ENCODE peak calls at places on chromosomes 4 and X, in six cellular contexts. D, N, F, Y, H and Z are unnamed samples.

GRCh38 chrX:154714925-154715324 is 36.0 kb downstream of the GAB3 start:
- DNase-seq in D (no peak), N (no peak), F (no peak), Y (peak), H (peak), Z (no peak)

GRCh38 chrX:102985182-102985581 is 48.1 kb downstream of the RAB40AL start:
- DNase-seq in D (no peak), N (no peak), F (no peak), Y (no peak), H (peak), Z (no peak)

GRCh38 chrX:103845165-103845653 is 13.2 kb upstream of the RAB9B start:
- DNase-seq in D (peak), N (peak), F (no peak), Y (peak), H (peak), Z (peak)

GRCh38 chrX:132023896-132024386 is 839 bp downstream of the STK26 start:
- DNase-seq in D (no peak), N (peak), F (no peak), Y (no peak), H (no peak), Z (no peak)

GRCh38 chr4:10201356-10202223 is 85.0 kb upstream of the WDR1 start:
- DNase-seq in D (no peak), N (no peak), F (no peak), Y (no peak), H (no peak), Z (no peak)

GRCh38 chr4:89055157-89056080 is 1.6 kb downstream of the FAM13A start:
- DNase-seq in D (no peak), N (no peak), F (no peak), Y (no peak), H (no peak), Z (no peak)

GRCh38 chrX:39242187-39242586 is 440.9 kb downstream of the MID1IP1 start:
- DNase-seq in D (peak), N (no peak), F (no peak), Y (peak), H (peak), Z (no peak)

GRCh38 chrX:134734343-134735001 is 76.2 kb upstream of the PLAC1 start:
- DNase-seq in D (peak), N (peak), F (no peak), Y (no peak), H (peak), Z (no peak)

GRCh38 chr4:76426272-76426671 is 5.3 kb upstream of the CCDC158 start:
- DNase-seq in D (no peak), N (no peak), F (no peak), Y (no peak), H (peak), Z (no peak)

GRCh38 chrX:42276982-42277690 is 353.8 kb upstream of the CASK start:
- DNase-seq in D (no peak), N (no peak), F (no peak), Y (peak), H (no peak), Z (no peak)

GRCh38 chr4:6938237-6938636 is 28.6 kb downstream of the TBC1D14 start:
- DNase-seq in D (no peak), N (no peak), F (no peak), Y (no peak), H (no peak), Z (no peak)

GRCh38 chr4:107760281-107760947 is 40.4 kb upstream of the PAPSS1 start:
- DNase-seq in D (no peak), N (no peak), F (no peak), Y (peak), H (peak), Z (no peak)

GRCh38 chr4:20512053-20512810 is 188.0 kb upstream of the PACRGL start:
- DNase-seq in D (no peak), N (no peak), F (no peak), Y (no peak), H (peak), Z (no peak)

GRCh38 chr4:162163892-162164759 is at the start of gene FSTL5:
- DNase-seq in D (peak), N (no peak), F (no peak), Y (peak), H (peak), Z (peak)
- TF ChIP-seq CTCF in D (no peak), N (no peak), F (no peak), Y (no peak), H (no peak), Z (no peak)

GRCh38 chrX:71617742-71618141 is 569 bp downstream of the CXCR3 start:
- DNase-seq in D (no peak), N (no peak), F (no peak), Y (no peak), H (no peak), Z (no peak)
- H3K4me3 ChIP-seq in D (no peak), N (no peak), F (peak), Y (no peak), H (no peak), Z (no peak)

DNA sequence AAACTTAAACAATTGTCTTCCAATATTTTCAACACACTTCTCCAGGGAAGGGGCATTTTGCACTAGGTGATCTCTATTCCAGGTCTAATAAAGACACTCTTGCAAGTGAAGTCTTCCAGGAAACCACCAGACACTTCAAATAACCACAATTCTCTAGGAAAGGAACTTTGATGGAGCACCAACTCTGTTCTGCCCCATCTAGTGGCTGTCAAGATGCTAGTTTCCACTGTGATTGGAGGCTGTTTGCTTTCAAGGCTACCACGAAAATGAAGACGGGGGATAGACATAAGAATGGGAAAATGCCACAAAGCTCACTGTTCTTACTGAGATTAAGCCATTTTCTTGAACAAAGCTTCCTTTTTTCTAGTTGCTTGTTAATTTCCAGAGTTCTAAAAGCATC is 100.6 kb upstream of the F9 start:
- DNase-seq in D (peak), N (no peak), F (no peak), Y (peak), H (no peak), Z (no peak)
- TF ChIP-seq CTCF in D (peak), N (no peak), F (no peak), Y (peak), H (no peak), Z (no peak)

GRCh38 chr4:86451560-86452322 is 91.9 kb upstream of the MAPK10 start:
- DNase-seq in D (no peak), N (no peak), F (no peak), Y (no peak), H (peak), Z (no peak)
- H3K4me3 ChIP-seq in D (no peak), N (peak), F (no peak), Y (no peak), H (no peak), Z (peak)

GRCh38 chr4:112859456-112860184 is 189.8 kb upstream of the ANK2 start:
- DNase-seq in D (no peak), N (no peak), F (no peak), Y (no peak), H (no peak), Z (no peak)

GRCh38 chr4:112862318-112862674 is 187.2 kb upstream of the ANK2 start:
- DNase-seq in D (no peak), N (no peak), F (no peak), Y (no peak), H (no peak), Z (no peak)

GRCh38 chr4:112861378-112862317 is 187.8 kb upstream of the ANK2 start:
- DNase-seq in D (no peak), N (no peak), F (no peak), Y (no peak), H (no peak), Z (no peak)

GRCh38 chr4:112858751-112859150 is 190.7 kb upstream of the ANK2 start:
- DNase-seq in D (no peak), N (no peak), F (no peak), Y (no peak), H (no peak), Z (no peak)

GRCh38 chr4:112860731-112861377 is 188.6 kb upstream of the ANK2 start:
- DNase-seq in D (no peak), N (no peak), F (no peak), Y (no peak), H (no peak), Z (no peak)
- TF ChIP-seq CTCF in D (no peak), N (no peak), F (no peak), Y (no peak), H (no peak), Z (no peak)

DNA sequence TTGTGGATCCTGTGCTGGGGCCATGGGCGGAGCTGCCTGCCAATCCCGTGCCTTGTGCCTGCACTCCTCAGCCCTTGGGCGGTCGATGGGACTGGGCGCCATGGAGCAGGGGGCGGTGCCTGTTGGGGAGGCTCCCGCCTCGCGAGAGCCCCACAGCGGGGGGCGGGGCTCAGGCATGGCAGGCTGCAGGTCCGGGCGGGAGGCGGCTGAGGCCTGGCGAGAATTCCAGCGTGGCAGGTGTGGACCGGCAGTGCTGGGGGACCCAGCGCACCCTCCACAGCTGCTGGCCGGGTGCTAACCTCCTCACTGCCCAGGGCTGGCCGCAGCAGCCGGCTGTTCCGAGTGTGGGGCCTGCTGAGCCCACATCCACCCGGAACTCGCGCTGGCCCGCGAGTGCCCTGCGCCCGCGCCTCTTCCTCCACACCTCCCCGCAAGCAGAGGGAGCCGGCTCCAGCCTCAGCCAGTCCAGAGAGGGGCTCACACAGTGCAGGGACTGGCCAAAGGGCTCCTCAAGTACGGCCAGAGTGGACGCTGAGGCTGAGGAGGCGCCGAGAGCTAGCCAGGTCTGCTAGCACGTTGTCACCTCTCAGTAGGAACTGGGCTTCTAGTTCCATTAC is 85.9 kb downstream of the GBA3 start:
- DNase-seq in D (no peak), N (no peak), F (no peak), Y (no peak), H (no peak), Z (no peak)
- H3K4me3 ChIP-seq in D (no peak), N (no peak), F (no peak), Y (no peak), H (no peak), Z (no peak)

GRCh38 chrX:151852294-151852693 is 60.4 kb upstream of the MAGEA4 start:
- DNase-seq in D (no peak), N (no peak), F (no peak), Y (no peak), H (no peak), Z (no peak)
- TF ChIP-seq CTCF in D (no peak), N (no peak), F (no peak), Y (no peak), H (no peak), Z (no peak)

DNA sequence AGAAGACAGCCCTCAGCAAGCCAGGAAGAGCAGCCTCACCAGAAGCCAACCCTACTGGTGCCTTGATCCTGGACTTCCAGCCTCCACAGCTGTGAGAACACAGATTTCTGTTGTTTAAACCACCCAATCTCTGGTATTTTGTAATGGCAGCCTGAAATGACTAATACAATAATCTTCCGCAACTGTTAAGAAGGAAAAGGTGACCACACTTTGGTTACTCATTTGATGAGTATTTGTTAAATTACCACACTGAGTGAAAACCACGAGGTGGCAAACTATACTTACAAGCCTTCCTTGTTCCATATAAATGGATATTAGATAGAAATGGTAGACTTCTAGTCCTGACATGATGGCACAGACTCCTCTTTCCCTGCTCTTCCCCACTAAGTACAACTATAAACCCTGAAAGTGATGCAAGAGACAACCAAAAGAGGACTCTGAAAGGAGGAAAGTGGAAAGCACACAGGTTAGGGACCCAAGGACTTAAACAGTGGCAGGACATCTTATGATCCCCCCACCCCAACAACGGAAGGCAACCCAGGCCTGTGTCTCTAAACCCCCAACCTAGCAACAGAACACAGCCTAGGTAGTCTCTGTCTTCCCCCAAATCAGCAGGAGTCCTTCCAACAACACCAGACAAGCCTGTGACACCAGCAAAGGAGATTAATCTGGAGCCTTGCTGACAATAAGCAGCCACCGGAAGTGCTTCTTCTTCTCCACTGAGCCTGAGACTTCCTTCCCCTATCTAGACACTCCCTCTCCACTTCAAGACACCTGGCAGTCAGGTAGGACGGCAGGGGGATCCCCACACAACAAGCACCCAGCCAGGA is 12.3 kb downstream of the ZNF182 start:
- DNase-seq in D (peak), N (no peak), F (no peak), Y (no peak), H (peak), Z (no peak)
- H3K4me3 ChIP-seq in D (no peak), N (no peak), F (no peak), Y (no peak), H (no peak), Z (no peak)